ENCODE peak calls at places on chromosomes 1 and 21, in four cellular contexts. One of them, this sample, is unnamed.

GRCh38 chr1:183417691-183418491 is at the start of gene NMNAT2:
- DNase-seq in mesothelial cell of epicardium: peak
- DNase-seq in AG04449: no peak
- DNase-seq in GM23338: peak
- DNase-seq in this sample: no peak

GRCh38 chr1:58628987-58629598 is 52.0 kb upstream of the TACSTD2 start:
- DNase-seq in mesothelial cell of epicardium: no peak
- DNase-seq in AG04449: peak
- DNase-seq in GM23338: no peak
- DNase-seq in this sample: no peak

GRCh38 chr1:103372866-103373265 is 152.6 kb upstream of the RNPC3 start:
- DNase-seq in mesothelial cell of epicardium: no peak
- DNase-seq in AG04449: no peak
- DNase-seq in GM23338: no peak
- DNase-seq in this sample: no peak

GRCh38 chr1:201628490-201628889 is 89.6 kb downstream of the NAV1 start:
- DNase-seq in mesothelial cell of epicardium: no peak
- DNase-seq in AG04449: no peak
- DNase-seq in GM23338: no peak
- DNase-seq in this sample: no peak

GRCh38 chr1:204074274-204075115 is 1.6 kb downstream of the SOX13 start:
- DNase-seq in mesothelial cell of epicardium: peak
- DNase-seq in AG04449: no peak
- DNase-seq in GM23338: peak
- DNase-seq in this sample: no peak

GRCh38 chr1:184504012-184504694 is 117.3 kb downstream of the C1orf21 start:
- DNase-seq in mesothelial cell of epicardium: no peak
- DNase-seq in AG04449: no peak
- DNase-seq in GM23338: no peak
- DNase-seq in this sample: no peak

GRCh38 chr1:179327679-179328078 is 34.1 kb downstream of the SOAT1 start:
- DNase-seq in mesothelial cell of epicardium: no peak
- DNase-seq in AG04449: no peak
- DNase-seq in GM23338: no peak
- DNase-seq in this sample: no peak

GRCh38 chr21:32524010-32524719 is 61.2 kb downstream of the TCP10L start:
- DNase-seq in mesothelial cell of epicardium: no peak
- DNase-seq in AG04449: peak
- DNase-seq in GM23338: no peak
- DNase-seq in this sample: peak

GRCh38 chr1:181083842-181084605 is 4.5 kb upstream of the IER5 start:
- DNase-seq in mesothelial cell of epicardium: no peak
- DNase-seq in AG04449: no peak
- DNase-seq in GM23338: peak
- DNase-seq in this sample: no peak

GRCh38 chr1:37752583-37753471 is 12.1 kb downstream of the EPHA10 start:
- DNase-seq in mesothelial cell of epicardium: no peak
- DNase-seq in AG04449: no peak
- DNase-seq in GM23338: peak
- DNase-seq in this sample: no peak

DNA sequence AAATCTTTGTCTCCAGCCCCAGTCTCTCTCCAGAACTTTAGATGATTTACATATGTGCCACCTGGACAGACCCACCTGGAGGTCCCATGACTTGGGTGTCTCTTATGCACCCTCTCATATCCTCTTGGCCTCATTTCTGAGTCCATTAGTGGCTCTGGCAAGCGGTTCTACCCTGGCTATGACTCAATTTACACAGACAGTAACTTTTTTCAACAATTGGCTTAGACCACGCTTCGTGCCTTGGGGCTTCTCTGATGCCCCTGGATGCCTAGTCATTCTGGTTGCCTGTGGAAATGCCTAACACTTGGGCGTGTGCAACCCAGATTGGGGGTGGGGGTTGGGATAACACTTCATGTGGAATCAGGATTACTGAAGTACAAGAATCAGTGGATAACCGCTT is 57.1 kb upstream of the GADD45A start:
- DNase-seq in mesothelial cell of epicardium: no peak
- DNase-seq in AG04449: no peak
- DNase-seq in GM23338: no peak
- DNase-seq in this sample: no peak
- TF ChIP-seq CTCF in mesothelial cell of epicardium: no peak
- TF ChIP-seq CTCF in AG04449: no peak
- TF ChIP-seq CTCF in GM23338: no peak
- TF ChIP-seq CTCF in this sample: no peak

DNA sequence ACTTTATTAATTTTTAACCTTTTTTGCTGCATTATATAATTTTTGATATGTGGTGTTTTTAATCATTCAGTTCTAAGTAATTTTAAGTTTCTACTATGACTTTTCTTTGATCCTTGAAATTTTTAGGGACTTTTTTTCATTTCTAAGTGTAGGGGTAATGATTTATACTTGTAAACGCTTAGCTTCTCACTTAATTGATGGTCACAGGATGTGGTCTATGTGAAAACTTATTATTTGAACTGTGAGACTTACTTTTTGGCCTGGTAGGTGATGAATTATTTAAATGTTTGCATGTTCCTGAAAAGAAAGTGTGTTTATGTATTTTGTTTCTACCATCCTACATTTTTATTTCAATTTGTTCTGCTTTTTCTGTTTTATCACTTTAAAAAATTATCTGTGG is 17.2 kb downstream of the ALPL start:
- DNase-seq in mesothelial cell of epicardium: no peak
- DNase-seq in AG04449: no peak
- DNase-seq in GM23338: no peak
- DNase-seq in this sample: no peak
- TF ChIP-seq CTCF in mesothelial cell of epicardium: no peak
- TF ChIP-seq CTCF in AG04449: no peak
- TF ChIP-seq CTCF in GM23338: no peak
- TF ChIP-seq CTCF in this sample: no peak

DNA sequence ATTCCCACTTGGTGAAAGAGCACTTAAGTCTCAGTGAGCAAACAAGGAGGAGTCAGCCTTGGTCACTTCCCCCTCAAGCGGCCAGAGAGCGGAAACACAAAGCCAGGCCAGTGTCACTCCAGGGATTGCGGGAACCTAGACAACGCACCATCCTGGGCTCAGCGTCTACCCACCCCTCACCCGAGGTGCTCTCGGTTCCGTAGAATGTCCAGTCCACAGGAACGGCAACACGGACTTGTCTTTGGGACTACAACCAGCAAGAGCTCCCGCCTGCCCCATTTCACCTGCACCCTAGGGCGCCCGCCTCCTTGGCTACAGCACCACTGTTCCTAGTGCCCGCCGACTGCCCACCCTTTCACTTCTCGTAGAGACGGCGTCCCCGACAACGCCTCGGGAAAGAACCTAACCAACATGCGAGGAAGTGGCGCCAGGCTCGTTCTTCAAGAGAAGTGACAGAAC is 511 bp downstream of the GDAP2 start:
- DNase-seq in mesothelial cell of epicardium: no peak
- DNase-seq in AG04449: no peak
- DNase-seq in GM23338: peak
- DNase-seq in this sample: peak
- TF ChIP-seq CTCF in mesothelial cell of epicardium: no peak
- TF ChIP-seq CTCF in AG04449: peak
- TF ChIP-seq CTCF in GM23338: no peak
- TF ChIP-seq CTCF in this sample: peak

GRCh38 chr1:172778461-172779455 is 119.9 kb downstream of the FASLG start:
- DNase-seq in mesothelial cell of epicardium: no peak
- DNase-seq in AG04449: no peak
- DNase-seq in GM23338: peak
- DNase-seq in this sample: no peak
- TF ChIP-seq CTCF in mesothelial cell of epicardium: no peak
- TF ChIP-seq CTCF in AG04449: no peak
- TF ChIP-seq CTCF in GM23338: peak
- TF ChIP-seq CTCF in this sample: no peak

GRCh38 chr1:160837558-160838205 is 25.0 kb downstream of the CD244 start:
- DNase-seq in mesothelial cell of epicardium: no peak
- DNase-seq in AG04449: no peak
- DNase-seq in GM23338: no peak
- DNase-seq in this sample: no peak
- TF ChIP-seq CTCF in mesothelial cell of epicardium: no peak
- TF ChIP-seq CTCF in AG04449: no peak
- TF ChIP-seq CTCF in GM23338: no peak
- TF ChIP-seq CTCF in this sample: no peak

GRCh38 chr1:211742272-211742671 is 66.9 kb upstream of the NEK2 start:
- DNase-seq in mesothelial cell of epicardium: no peak
- DNase-seq in AG04449: no peak
- DNase-seq in GM23338: no peak
- DNase-seq in this sample: no peak

GRCh38 chr1:211741799-211742198 is 66.4 kb upstream of the NEK2 start:
- DNase-seq in mesothelial cell of epicardium: no peak
- DNase-seq in AG04449: no peak
- DNase-seq in GM23338: no peak
- DNase-seq in this sample: no peak

GRCh38 chr1:211742889-211743529 is 67.6 kb upstream of the NEK2 start:
- DNase-seq in mesothelial cell of epicardium: no peak
- DNase-seq in AG04449: no peak
- DNase-seq in GM23338: no peak
- DNase-seq in this sample: no peak

GRCh38 chr1:211739671-211740411 is 64.4 kb upstream of the NEK2 start:
- DNase-seq in mesothelial cell of epicardium: no peak
- DNase-seq in AG04449: no peak
- DNase-seq in GM23338: no peak
- DNase-seq in this sample: no peak

DNA sequence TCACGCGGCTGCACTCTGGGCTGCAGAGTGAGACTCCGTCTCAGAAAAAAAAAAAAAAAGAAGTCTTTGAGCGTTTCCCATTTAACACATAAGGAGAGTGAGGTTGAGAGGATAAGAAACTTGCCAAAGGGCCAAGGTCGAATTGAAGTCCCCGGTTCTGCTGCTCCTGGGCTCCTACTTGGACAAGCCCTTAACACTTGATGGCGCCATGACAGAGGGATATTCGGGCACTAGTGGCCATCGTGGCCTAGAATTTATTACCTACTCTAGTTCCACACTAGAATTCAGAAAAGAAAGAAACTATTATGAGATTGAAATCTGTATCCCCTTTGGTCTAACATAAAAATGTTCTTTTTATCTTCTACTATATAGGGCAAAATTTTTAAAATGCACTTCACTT is 65.7 kb upstream of the NEK2 start:
- DNase-seq in mesothelial cell of epicardium: no peak
- DNase-seq in AG04449: no peak
- DNase-seq in GM23338: peak
- DNase-seq in this sample: no peak
- TF ChIP-seq CTCF in mesothelial cell of epicardium: no peak
- TF ChIP-seq CTCF in AG04449: no peak
- TF ChIP-seq CTCF in GM23338: peak
- TF ChIP-seq CTCF in this sample: no peak

DNA sequence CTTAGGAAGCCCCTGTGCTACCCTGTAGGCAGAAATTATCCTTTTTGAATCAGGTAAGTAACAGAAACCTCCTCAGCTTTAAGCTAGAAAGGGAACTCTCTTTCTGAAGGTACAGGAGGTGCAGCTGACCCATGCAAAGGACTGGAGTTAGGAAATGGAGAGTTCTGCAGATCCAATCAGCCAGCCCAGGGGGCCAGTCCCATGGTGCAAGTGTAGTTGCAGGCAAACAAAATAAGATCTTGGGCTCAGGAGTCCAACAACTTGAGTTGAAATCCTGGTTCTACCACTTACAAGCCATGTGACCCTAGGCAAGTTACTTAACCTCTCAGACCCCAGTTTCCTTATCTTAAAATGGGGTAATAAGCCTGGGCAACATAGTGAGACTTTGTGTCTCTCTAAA is 22.3 kb upstream of the MED18 start:
- DNase-seq in mesothelial cell of epicardium: no peak
- DNase-seq in AG04449: no peak
- DNase-seq in GM23338: no peak
- DNase-seq in this sample: no peak
- TF ChIP-seq CTCF in mesothelial cell of epicardium: no peak
- TF ChIP-seq CTCF in AG04449: no peak
- TF ChIP-seq CTCF in GM23338: no peak
- TF ChIP-seq CTCF in this sample: no peak

DNA sequence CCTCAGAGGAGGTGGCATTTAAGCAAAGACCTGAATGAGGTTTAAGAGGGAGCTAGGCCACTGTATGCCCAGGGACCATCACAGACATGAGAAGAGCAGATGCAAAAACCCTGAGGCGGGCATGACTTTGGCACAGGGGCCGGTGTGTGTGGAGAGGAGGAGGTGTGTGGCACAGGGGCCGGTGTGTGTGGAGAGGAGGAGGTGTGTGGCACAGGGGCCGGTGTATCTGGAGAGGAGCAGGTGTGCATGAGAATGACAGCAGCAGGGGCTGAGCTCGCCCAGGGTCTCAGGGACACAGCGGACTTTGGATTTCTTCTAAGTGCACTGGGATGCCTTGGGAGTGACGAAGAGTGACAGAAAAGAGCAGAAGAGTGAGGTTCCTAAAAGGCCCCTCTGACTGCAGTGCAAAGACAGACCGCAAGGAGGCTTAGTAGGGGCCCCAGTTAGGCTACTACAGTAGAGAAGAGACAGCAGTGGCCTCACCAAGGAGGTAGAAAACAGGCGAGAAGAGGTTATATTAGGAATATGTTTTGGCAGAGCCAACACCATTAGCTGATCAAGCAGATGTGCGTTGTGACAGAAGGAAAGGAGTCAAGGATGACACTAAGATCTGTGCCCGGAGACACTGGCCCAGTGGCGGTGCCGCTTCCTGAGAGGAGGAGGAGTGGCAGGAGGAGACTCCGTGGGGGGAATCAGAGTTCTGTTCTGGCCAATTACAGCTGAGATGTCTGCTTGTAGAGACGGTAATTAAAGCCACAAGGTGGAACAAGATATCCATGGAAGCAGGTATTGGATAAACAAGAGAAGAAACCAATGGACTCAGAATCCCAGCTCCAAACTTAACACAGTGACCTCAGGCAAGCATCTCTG is 18.4 kb downstream of the ZBTB17 start:
- DNase-seq in mesothelial cell of epicardium: no peak
- DNase-seq in AG04449: no peak
- DNase-seq in GM23338: peak
- DNase-seq in this sample: no peak
- TF ChIP-seq CTCF in mesothelial cell of epicardium: peak
- TF ChIP-seq CTCF in AG04449: peak
- TF ChIP-seq CTCF in GM23338: peak
- TF ChIP-seq CTCF in this sample: peak

GRCh38 chr1:193189442-193190095 is 3.2 kb upstream of the B3GALT2 start:
- DNase-seq in mesothelial cell of epicardium: no peak
- DNase-seq in AG04449: no peak
- DNase-seq in GM23338: no peak
- DNase-seq in this sample: no peak

GRCh38 chr1:193185861-193186714 is at the start of gene B3GALT2:
- DNase-seq in mesothelial cell of epicardium: no peak
- DNase-seq in AG04449: no peak
- DNase-seq in GM23338: no peak
- DNase-seq in this sample: no peak

GRCh38 chr1:193187114-193187513 is 701 bp upstream of the B3GALT2 start:
- DNase-seq in mesothelial cell of epicardium: no peak
- DNase-seq in AG04449: no peak
- DNase-seq in GM23338: no peak
- DNase-seq in this sample: no peak

GRCh38 chr1:193192586-193192985 is 6.2 kb upstream of the B3GALT2 start:
- DNase-seq in mesothelial cell of epicardium: no peak
- DNase-seq in AG04449: no peak
- DNase-seq in GM23338: peak
- DNase-seq in this sample: no peak

GRCh38 chr1:193190096-193190744 is 3.8 kb upstream of the B3GALT2 start:
- DNase-seq in mesothelial cell of epicardium: no peak
- DNase-seq in AG04449: no peak
- DNase-seq in GM23338: no peak
- DNase-seq in this sample: no peak
- TF ChIP-seq CTCF in mesothelial cell of epicardium: no peak
- TF ChIP-seq CTCF in AG04449: peak
- TF ChIP-seq CTCF in GM23338: no peak
- TF ChIP-seq CTCF in this sample: peak